ENCODE peak calls at places on chromosomes 12 and 14, in five cellular contexts. C, Y, W, O and N are unnamed samples. For H3K9me3, the result is how much of the 10 kb centered on the place peaks cover.

GRCh38 chr14:42872775-42873174 is 1266.1 kb downstream of the LRFN5 start:
- DNase-seq in W (no peak), Y (no peak), C (no peak), O (no peak), N (no peak)

GRCh38 chr12:108035372-108035771 is 93.7 kb upstream of the WSCD2 start:
- DNase-seq in O (no peak), Y (no peak), C (no peak), W (no peak), N (no peak)

GRCh38 chr14:80055226-80055625 is 156.1 kb downstream of the DIO2 start:
- DNase-seq in W (no peak), O (no peak), Y (no peak), C (no peak), N (no peak)

GRCh38 chr12:27772328-27773049 is 7.5 kb upstream of the KLHL42 start:
- DNase-seq in O (no peak), Y (no peak), C (no peak), W (no peak), N (no peak)

GRCh38 chr14:75995372-75996041 is 9.9 kb downstream of the IFT43 start:
- DNase-seq in O (peak), C (peak), Y (no peak), W (peak), N (no peak)

GRCh38 chr12:124609041-124609984 is 41.9 kb upstream of the NCOR2 start:
- DNase-seq in W (peak), O (peak), C (peak), Y (peak), N (peak)

GRCh38 chr12:109469516-109469915 is 7.6 kb downstream of the KCTD10 start:
- DNase-seq in C (no peak), Y (no peak), W (no peak), O (no peak), N (no peak)

GRCh38 chr12:26239508-26240328 is 44.3 kb downstream of the SSPN start:
- DNase-seq in W (peak), O (no peak), C (peak), Y (no peak), N (peak)

GRCh38 chr12:74985293-74985985 is 224.2 kb downstream of the KCNC2 start:
- DNase-seq in O (no peak), C (no peak), Y (no peak), W (no peak), N (no peak)

GRCh38 chr12:48104531-48104930 is 1.3 kb downstream of the SENP1 start:
- DNase-seq in O (no peak), C (no peak), W (no peak), Y (no peak), N (no peak)

GRCh38 chr14:99735189-99736135 is 51.4 kb downstream of the CYP46A1 start:
- DNase-seq in C (no peak), W (no peak), Y (no peak), O (peak), N (peak)

GRCh38 chr14:99737956-99738667 is 54.0 kb downstream of the CYP46A1 start:
- DNase-seq in C (no peak), Y (no peak), O (no peak), W (no peak), N (no peak)

GRCh38 chr14:99736600-99737371 is 52.7 kb downstream of the CYP46A1 start:
- DNase-seq in O (no peak), C (no peak), Y (no peak), W (no peak), N (peak)

GRCh38 chr14:99740411-99740810 is 52.8 kb upstream of the EML1 start:
- DNase-seq in C (no peak), Y (no peak), W (no peak), O (no peak), N (no peak)

GRCh38 chr14:99737451-99737951 is 53.4 kb downstream of the CYP46A1 start:
- DNase-seq in O (no peak), C (no peak), Y (no peak), W (peak), N (peak)
- H3K27ac ChIP-seq in O (peak), C (peak), Y (peak), W (no peak), N (no peak)

GRCh38 chr14:98666545-98666944 is 605.5 kb downstream of the BCL11B start:
- DNase-seq in W (no peak), O (no peak), Y (no peak), C (no peak), N (no peak)

GRCh38 chr14:98665019-98665418 is 607.0 kb downstream of the BCL11B start:
- DNase-seq in C (no peak), Y (no peak), W (no peak), O (no peak), N (no peak)
- H3K9me3 ChIP-seq in C (under half), Y (under half), W (under half), O (under half), N (under half)

GRCh38 chr14:100372357-100373048 is 49.4 kb downstream of the SLC25A47 start:
- DNase-seq in O (no peak), C (no peak), W (no peak), Y (no peak), N (no peak)
- TF ChIP-seq POLR2A in O (no peak), C (no peak), W (no peak), Y (no peak), N (no peak)

GRCh38 chr12:12788131-12788530 is 2.7 kb downstream of the APOLD1 start:
- DNase-seq in W (no peak), C (peak), O (no peak), Y (no peak), N (no peak)
- H3K27ac ChIP-seq in W (peak), C (peak), O (peak), Y (peak), N (peak)

GRCh38 chr14:84523746-84524145 is 1006.2 kb upstream of the FLRT2 start:
- DNase-seq in Y (no peak), O (no peak), C (no peak), W (no peak), N (no peak)

GRCh38 chr14:84533181-84533580 is 996.8 kb upstream of the FLRT2 start:
- DNase-seq in C (no peak), O (no peak), W (no peak), Y (no peak), N (no peak)

DNA sequence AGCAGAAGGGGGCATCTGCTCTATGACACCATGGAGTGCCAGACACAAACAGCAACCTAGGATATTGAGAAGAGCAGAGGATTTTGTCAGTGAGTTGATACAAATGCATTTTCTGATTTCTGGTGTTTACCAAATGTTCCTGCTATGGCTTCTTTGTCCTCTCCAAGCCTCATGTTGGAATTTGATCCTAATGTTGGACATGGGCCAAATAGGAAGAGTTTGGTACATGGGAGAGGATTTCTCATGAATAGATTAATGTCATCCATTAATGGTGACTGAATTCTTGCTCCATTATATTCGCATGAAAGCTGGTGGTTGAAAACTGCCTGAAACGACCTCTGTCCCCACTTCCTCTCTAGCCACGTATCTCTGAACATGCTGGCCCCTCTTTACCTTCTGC is 1002.2 kb upstream of the FLRT2 start:
- DNase-seq in O (no peak), W (no peak), C (no peak), Y (no peak), N (no peak)
- H3K9me3 ChIP-seq in O (under half), W (under half), C (under half), Y (under half), N (under half)

GRCh38 chr12:39617887-39618286 is 1.7 kb downstream of the ABCD2 start:
- DNase-seq in Y (no peak), C (no peak), W (no peak), O (no peak), N (no peak)
- TF ChIP-seq POLR2A in Y (no peak), C (no peak), W (no peak), O (no peak), N (no peak)

GRCh38 chr14:99587463-99588278 is 16.3 kb downstream of the CCDC85C start:
- DNase-seq in Y (no peak), O (no peak), W (no peak), C (no peak), N (no peak)

GRCh38 chr14:99586054-99586760 is 17.8 kb downstream of the CCDC85C start:
- DNase-seq in W (no peak), O (no peak), Y (no peak), C (no peak), N (no peak)

GRCh38 chr14:99589031-99589441 is 15.0 kb downstream of the CCDC85C start:
- DNase-seq in O (no peak), C (no peak), W (no peak), Y (no peak), N (no peak)

GRCh38 chr14:99584823-99585222 is 19.2 kb downstream of the CCDC85C start:
- DNase-seq in O (no peak), Y (no peak), W (no peak), C (no peak), N (no peak)

DNA sequence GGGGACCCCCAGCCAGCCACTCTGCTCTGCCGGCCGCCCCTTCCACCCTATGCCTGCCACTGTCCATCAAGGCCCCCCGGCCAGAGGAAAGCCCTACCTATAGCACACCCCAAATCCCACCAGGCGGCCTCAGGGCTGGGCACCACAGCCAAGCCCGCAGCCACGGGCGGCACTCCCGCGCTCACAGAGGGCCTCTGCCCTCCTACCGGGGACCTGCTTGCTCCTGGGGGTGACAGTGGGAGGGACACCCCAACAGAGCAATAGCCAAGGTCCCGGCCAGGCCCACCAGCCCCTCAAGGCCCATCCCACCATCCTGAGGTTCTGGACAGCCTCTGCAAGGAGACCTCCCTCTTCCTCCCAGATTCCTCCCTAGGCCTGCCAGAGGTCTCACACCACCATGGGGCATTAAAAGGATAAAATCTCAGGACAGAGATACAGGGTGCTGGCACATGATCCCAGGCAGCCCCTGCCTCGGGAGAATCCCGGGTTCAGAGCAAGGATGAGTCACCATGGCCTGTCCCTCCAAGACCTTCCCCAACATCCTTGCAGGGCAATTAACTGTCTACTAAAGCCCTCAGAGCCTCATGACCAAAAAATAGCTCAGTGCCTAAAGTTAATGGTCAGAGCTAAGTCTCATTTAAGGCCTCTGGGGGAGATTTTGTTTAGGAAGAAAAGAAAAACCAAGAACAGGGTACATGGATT is 17.1 kb downstream of the CCDC85C start:
- DNase-seq in O (no peak), W (no peak), Y (no peak), C (no peak), N (no peak)
- H3K27ac ChIP-seq in O (peak), W (no peak), Y (peak), C (peak), N (no peak)